ENCODE peak calls at places on chromosomes 4 and X, in eight cellular contexts. One of them, this sample, is unnamed.

GRCh38 chr4:74055096-74055495 is 16.6 kb upstream of the CXCL3 start:
- DNase-seq in A549: no peak
- DNase-seq in heart right ventricle: no peak
- DNase-seq in stomach: no peak
- DNase-seq in H1: no peak
- DNase-seq in IMR-90: no peak
- DNase-seq in CD4-positive, alpha-beta T cell: no peak
- DNase-seq in tibial artery: no peak
- DNase-seq in this sample: no peak

GRCh38 chr4:99087887-99088484 is 602 bp downstream of the ADH5 start:
- DNase-seq in A549: peak
- DNase-seq in heart right ventricle: peak
- DNase-seq in stomach: peak
- DNase-seq in H1: no peak
- DNase-seq in IMR-90: peak
- DNase-seq in CD4-positive, alpha-beta T cell: no peak
- DNase-seq in tibial artery: peak
- DNase-seq in this sample: peak

GRCh38 chr4:182143822-182144620 is 99.2 kb upstream of the TENM3 start:
- DNase-seq in A549: peak
- DNase-seq in heart right ventricle: no peak
- DNase-seq in stomach: no peak
- DNase-seq in H1: peak
- DNase-seq in IMR-90: peak
- DNase-seq in CD4-positive, alpha-beta T cell: no peak
- DNase-seq in tibial artery: no peak
- DNase-seq in this sample: no peak

GRCh38 chrX:530726-531610 is 99.6 kb upstream of the SHOX start:
- DNase-seq in A549: no peak
- DNase-seq in heart right ventricle: no peak
- DNase-seq in stomach: no peak
- DNase-seq in H1: no peak
- DNase-seq in IMR-90: no peak
- DNase-seq in CD4-positive, alpha-beta T cell: no peak
- DNase-seq in tibial artery: no peak
- DNase-seq in this sample: no peak

GRCh38 chr4:185261971-185262370 is 52.6 kb downstream of the SNX25 start:
- DNase-seq in A549: no peak
- DNase-seq in heart right ventricle: no peak
- DNase-seq in stomach: no peak
- DNase-seq in H1: no peak
- DNase-seq in IMR-90: no peak
- DNase-seq in CD4-positive, alpha-beta T cell: no peak
- DNase-seq in tibial artery: no peak
- DNase-seq in this sample: no peak

GRCh38 chr4:147740176-147740575 is 8.3 kb downstream of the ARHGAP10 start:
- DNase-seq in A549: no peak
- DNase-seq in heart right ventricle: no peak
- DNase-seq in stomach: no peak
- DNase-seq in H1: no peak
- DNase-seq in IMR-90: no peak
- DNase-seq in CD4-positive, alpha-beta T cell: no peak
- DNase-seq in tibial artery: no peak
- DNase-seq in this sample: no peak

GRCh38 chr4:56077676-56078075 is 128.9 kb downstream of the CEP135 start:
- DNase-seq in A549: no peak
- DNase-seq in heart right ventricle: no peak
- DNase-seq in stomach: no peak
- DNase-seq in H1: no peak
- DNase-seq in IMR-90: no peak
- DNase-seq in CD4-positive, alpha-beta T cell: no peak
- DNase-seq in tibial artery: no peak
- DNase-seq in this sample: no peak

GRCh38 chr4:113945906-113946305 is 33.5 kb downstream of the ARSJ start:
- DNase-seq in A549: no peak
- DNase-seq in heart right ventricle: no peak
- DNase-seq in stomach: no peak
- DNase-seq in H1: no peak
- DNase-seq in IMR-90: peak
- DNase-seq in CD4-positive, alpha-beta T cell: no peak
- DNase-seq in tibial artery: no peak
- DNase-seq in this sample: no peak

GRCh38 chrX:150664290-150664689 is 28.9 kb upstream of the MTMR1 start:
- DNase-seq in A549: no peak
- DNase-seq in heart right ventricle: peak
- DNase-seq in stomach: peak
- DNase-seq in H1: no peak
- DNase-seq in IMR-90: no peak
- DNase-seq in CD4-positive, alpha-beta T cell: no peak
- DNase-seq in tibial artery: peak
- DNase-seq in this sample: peak

GRCh38 chr4:25949166-25949748 is 35.2 kb downstream of the SMIM20 start:
- DNase-seq in A549: peak
- DNase-seq in heart right ventricle: no peak
- DNase-seq in stomach: no peak
- DNase-seq in H1: no peak
- DNase-seq in IMR-90: no peak
- DNase-seq in CD4-positive, alpha-beta T cell: no peak
- DNase-seq in tibial artery: no peak
- DNase-seq in this sample: no peak

GRCh38 chr4:174365018-174365587 is 81.4 kb downstream of the CEP44 start:
- DNase-seq in A549: peak
- DNase-seq in heart right ventricle: no peak
- DNase-seq in stomach: no peak
- DNase-seq in H1: no peak
- DNase-seq in IMR-90: peak
- DNase-seq in CD4-positive, alpha-beta T cell: no peak
- DNase-seq in tibial artery: no peak
- DNase-seq in this sample: no peak

GRCh38 chr4:140637836-140638235 is 69.1 kb upstream of the UCP1 start:
- DNase-seq in A549: peak
- DNase-seq in heart right ventricle: no peak
- DNase-seq in stomach: no peak
- DNase-seq in H1: no peak
- DNase-seq in IMR-90: no peak
- DNase-seq in CD4-positive, alpha-beta T cell: no peak
- DNase-seq in tibial artery: no peak
- DNase-seq in this sample: no peak

GRCh38 chrX:153740631-153741222 is 16.1 kb downstream of the ABCD1 start:
- DNase-seq in A549: no peak
- DNase-seq in heart right ventricle: no peak
- DNase-seq in stomach: no peak
- DNase-seq in H1: no peak
- DNase-seq in IMR-90: no peak
- DNase-seq in CD4-positive, alpha-beta T cell: no peak
- DNase-seq in tibial artery: no peak
- DNase-seq in this sample: no peak

GRCh38 chrX:153746359-153746758 is 17.7 kb upstream of the PLXNB3 start:
- DNase-seq in A549: no peak
- DNase-seq in heart right ventricle: no peak
- DNase-seq in stomach: no peak
- DNase-seq in H1: no peak
- DNase-seq in IMR-90: no peak
- DNase-seq in CD4-positive, alpha-beta T cell: no peak
- DNase-seq in tibial artery: no peak
- DNase-seq in this sample: no peak

GRCh38 chrX:153741446-153741845 is 16.8 kb downstream of the ABCD1 start:
- DNase-seq in A549: no peak
- DNase-seq in heart right ventricle: no peak
- DNase-seq in stomach: no peak
- DNase-seq in H1: no peak
- DNase-seq in IMR-90: no peak
- DNase-seq in CD4-positive, alpha-beta T cell: no peak
- DNase-seq in tibial artery: no peak
- DNase-seq in this sample: no peak

GRCh38 chrX:153739754-153740486 is 15.3 kb downstream of the ABCD1 start:
- DNase-seq in A549: no peak
- DNase-seq in heart right ventricle: no peak
- DNase-seq in stomach: no peak
- DNase-seq in H1: no peak
- DNase-seq in IMR-90: no peak
- DNase-seq in CD4-positive, alpha-beta T cell: no peak
- DNase-seq in tibial artery: no peak
- DNase-seq in this sample: no peak

DNA sequence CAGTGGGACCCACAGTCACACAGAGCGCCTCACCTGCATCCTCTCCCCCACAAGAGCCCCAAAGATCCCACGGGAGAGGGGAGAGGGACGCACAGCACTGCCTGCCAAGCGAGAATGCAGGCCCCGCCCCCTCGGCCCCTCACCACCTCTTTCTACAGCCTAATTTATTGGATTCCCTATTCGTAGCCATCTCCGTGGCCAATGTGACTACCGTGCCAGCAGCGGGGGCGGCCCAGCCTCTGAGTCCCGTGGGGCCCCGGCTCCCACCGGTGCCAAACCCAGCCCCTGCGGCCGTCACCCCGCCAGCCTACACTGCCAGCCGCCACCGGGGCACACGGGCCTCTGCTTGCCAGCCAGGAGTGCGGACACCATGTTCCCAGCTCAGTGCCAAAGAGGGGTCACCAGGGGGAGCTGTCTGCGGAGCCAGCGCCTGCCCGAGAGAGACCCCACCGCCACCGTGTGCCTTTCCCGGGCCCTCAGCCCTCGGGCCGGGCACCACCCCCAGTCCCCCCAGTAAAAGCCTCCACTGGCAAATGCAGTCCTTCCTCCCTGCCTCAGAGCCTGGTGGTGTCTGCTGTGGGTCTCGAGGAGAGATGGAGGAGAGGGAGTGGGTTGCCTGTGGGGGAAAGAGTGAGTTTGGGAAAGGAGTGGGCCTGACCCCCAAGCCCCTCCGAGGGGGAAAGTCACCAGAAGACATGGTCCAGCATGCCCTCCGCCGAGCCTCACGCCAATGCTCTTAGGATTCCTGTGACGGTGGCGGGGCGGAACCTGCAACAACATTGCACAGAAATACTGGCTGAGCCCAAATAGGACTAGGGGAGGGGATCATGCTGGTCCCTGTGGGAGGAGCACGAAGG is 19.6 kb upstream of the PLXNB3 start:
- DNase-seq in A549: peak
- DNase-seq in heart right ventricle: no peak
- DNase-seq in stomach: no peak
- DNase-seq in H1: peak
- DNase-seq in IMR-90: no peak
- DNase-seq in CD4-positive, alpha-beta T cell: no peak
- DNase-seq in tibial artery: peak
- DNase-seq in this sample: no peak
- TF ChIP-seq CTCF in A549: peak
- TF ChIP-seq CTCF in heart right ventricle: no peak
- TF ChIP-seq CTCF in stomach: no peak
- TF ChIP-seq CTCF in H1: peak
- TF ChIP-seq CTCF in IMR-90: peak
- TF ChIP-seq CTCF in CD4-positive, alpha-beta T cell: no peak
- TF ChIP-seq CTCF in tibial artery: no peak
- TF ChIP-seq CTCF in this sample: no peak

GRCh38 chr4:3386486-3386885 is 55.3 kb upstream of the HGFAC start:
- DNase-seq in A549: no peak
- DNase-seq in heart right ventricle: no peak
- DNase-seq in stomach: no peak
- DNase-seq in H1: peak
- DNase-seq in IMR-90: no peak
- DNase-seq in CD4-positive, alpha-beta T cell: no peak
- DNase-seq in tibial artery: no peak
- DNase-seq in this sample: no peak
- H3K27ac ChIP-seq in A549: no peak
- H3K27ac ChIP-seq in heart right ventricle: no peak
- H3K27ac ChIP-seq in stomach: peak
- H3K27ac ChIP-seq in H1: no peak
- H3K27ac ChIP-seq in IMR-90: no peak
- H3K27ac ChIP-seq in CD4-positive, alpha-beta T cell: no peak
- H3K27ac ChIP-seq in tibial artery: peak
- H3K27ac ChIP-seq in this sample: no peak

DNA sequence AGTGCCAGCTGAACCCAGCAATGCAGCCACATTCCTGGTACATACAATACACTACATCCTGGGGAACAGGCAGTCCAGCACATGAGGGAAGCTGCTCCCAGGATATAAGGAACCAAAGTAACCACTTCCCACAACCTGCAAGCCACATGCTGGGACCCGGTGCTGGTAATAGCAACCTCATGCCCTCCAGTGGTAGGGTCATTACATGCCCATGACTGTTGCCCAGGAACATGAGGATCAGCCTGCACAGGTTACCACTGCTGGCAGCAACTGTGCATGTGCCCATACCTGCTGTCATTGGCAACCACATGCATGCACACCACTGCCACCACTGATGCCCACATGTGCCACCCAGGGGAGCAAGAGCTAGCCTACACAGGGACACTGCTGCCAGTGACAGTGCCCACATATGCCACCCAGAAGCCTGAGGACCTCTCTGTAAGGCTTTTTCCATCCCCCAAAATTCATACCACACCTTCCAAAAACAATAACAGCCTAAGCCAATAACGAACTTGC is 1982.5 kb downstream of the ARAP2 start:
- DNase-seq in A549: no peak
- DNase-seq in heart right ventricle: no peak
- DNase-seq in stomach: no peak
- DNase-seq in H1: no peak
- DNase-seq in IMR-90: no peak
- DNase-seq in CD4-positive, alpha-beta T cell: no peak
- DNase-seq in tibial artery: no peak
- DNase-seq in this sample: no peak
- TF ChIP-seq CTCF in A549: no peak
- TF ChIP-seq CTCF in heart right ventricle: no peak
- TF ChIP-seq CTCF in stomach: no peak
- TF ChIP-seq CTCF in H1: no peak
- TF ChIP-seq CTCF in IMR-90: no peak
- TF ChIP-seq CTCF in CD4-positive, alpha-beta T cell: no peak
- TF ChIP-seq CTCF in tibial artery: no peak
- TF ChIP-seq CTCF in this sample: no peak

GRCh38 chr4:155336242-155336641 is 40.5 kb downstream of the MAP9 start:
- DNase-seq in A549: no peak
- DNase-seq in heart right ventricle: no peak
- DNase-seq in stomach: no peak
- DNase-seq in H1: no peak
- DNase-seq in IMR-90: no peak
- DNase-seq in CD4-positive, alpha-beta T cell: no peak
- DNase-seq in tibial artery: no peak
- DNase-seq in this sample: no peak
- H3K27ac ChIP-seq in A549: no peak
- H3K27ac ChIP-seq in heart right ventricle: no peak
- H3K27ac ChIP-seq in stomach: no peak
- H3K27ac ChIP-seq in H1: no peak
- H3K27ac ChIP-seq in IMR-90: no peak
- H3K27ac ChIP-seq in CD4-positive, alpha-beta T cell: no peak
- H3K27ac ChIP-seq in tibial artery: no peak
- H3K27ac ChIP-seq in this sample: no peak

GRCh38 chrX:1910207-1910470 is 295.3 kb downstream of the ASMT start:
- DNase-seq in A549: no peak
- DNase-seq in heart right ventricle: no peak
- DNase-seq in stomach: no peak
- DNase-seq in H1: no peak
- DNase-seq in IMR-90: no peak
- DNase-seq in CD4-positive, alpha-beta T cell: no peak
- DNase-seq in tibial artery: no peak
- DNase-seq in this sample: no peak
- TF ChIP-seq CTCF in A549: no peak
- TF ChIP-seq CTCF in heart right ventricle: no peak
- TF ChIP-seq CTCF in stomach: no peak
- TF ChIP-seq CTCF in H1: no peak
- TF ChIP-seq CTCF in IMR-90: no peak
- TF ChIP-seq CTCF in CD4-positive, alpha-beta T cell: no peak
- TF ChIP-seq CTCF in tibial artery: no peak
- TF ChIP-seq CTCF in this sample: no peak